ENCODE peak calls at places on chromosomes 16 and 17, in ten cellular contexts. R is B cell; E is adrenal gland; Z is activated CD8-positive, alpha-beta T cell treated with anti-CD3 and anti-CD28 coated beads for 36 hours; X is mammary epithelial cell; L is MCF 10A; P is right lobe of liver; Q is neural crest cell; C is foreskin fibroblast; K is fibroblast of lung. V is an unnamed sample.

GRCh38 chr17:34892864-34893263 is 68.4 kb downstream of the CCT6B start:
- DNase-seq in R (no peak), E (no peak), Z (peak; percentile 19), X (no peak), L (no peak), P (no peak), Q (peak; percentile 39), C (peak; percentile 11), K (no peak), V (no peak)

GRCh38 chr17:35612924-35613521 is 25.9 kb downstream of the AP2B1 start:
- DNase-seq in R (peak; percentile 41), E (peak; percentile 72), Z (peak; percentile 70), X (peak; percentile 20), L (peak; percentile 36), P (peak; percentile 37), Q (peak; percentile 48), C (peak; percentile 79), K (peak; percentile 76), V (peak; percentile 54)

GRCh38 chr17:47184671-47185070 is 4.4 kb downstream of the CDC27 start:
- DNase-seq in R (no peak), E (no peak), Z (no peak), X (no peak), L (no peak), P (no peak), Q (no peak), C (peak; percentile 48), K (peak; percentile 15), V (no peak)

GRCh38 chr16:50940275-50940854 is 198.5 kb downstream of the CYLD start:
- DNase-seq in R (no peak), E (no peak), Z (no peak), X (no peak), L (peak; percentile 70), P (no peak), Q (no peak), C (no peak), K (no peak), V (no peak)

GRCh38 chr16:21626659-21627277 is 25.6 kb downstream of the IGSF6 start:
- DNase-seq in R (no peak), E (no peak), Z (peak; percentile 45), X (peak; percentile 68), L (peak; percentile 90), P (no peak), Q (no peak), C (peak; percentile 97), K (peak; percentile 77), V (no peak)

GRCh38 chr17:42484304-42484703 is 25.6 kb downstream of the ATP6V0A1 start:
- DNase-seq in R (no peak), E (no peak), Z (peak; percentile 94), X (no peak), L (no peak), P (no peak), Q (no peak), C (no peak), K (no peak), V (peak; percentile 83)

GRCh38 chr17:27550974-27551505 is 79.9 kb upstream of the LGALS9 start:
- DNase-seq in R (no peak), E (no peak), Z (no peak), X (no peak), L (no peak), P (no peak), Q (no peak), C (no peak), K (no peak), V (no peak)

GRCh38 chr16:56360117-56361008 is 65.0 kb downstream of the AMFR start:
- DNase-seq in R (no peak), E (peak; percentile 43), Z (no peak), X (no peak), L (no peak), P (no peak), Q (no peak), C (no peak), K (no peak), V (no peak)

GRCh38 chr16:1619976-1620375 is 7.8 kb downstream of the CRAMP1 start:
- DNase-seq in R (no peak), E (no peak), Z (no peak), X (no peak), L (no peak), P (no peak), Q (no peak), C (no peak), K (no peak), V (no peak)

GRCh38 chr16:31325171-31325570 is 29.8 kb upstream of the ITGAX start:
- DNase-seq in R (no peak), E (no peak), Z (no peak), X (no peak), L (no peak), P (no peak), Q (no peak), C (no peak), K (no peak), V (no peak)

GRCh38 chr16:29198231-29198630 is 208.3 kb downstream of the NPIPB11 start:
- DNase-seq in R (no peak), E (peak; percentile 5), Z (no peak), X (no peak), L (no peak), P (no peak), Q (no peak), C (no peak), K (no peak), V (no peak)

DNA sequence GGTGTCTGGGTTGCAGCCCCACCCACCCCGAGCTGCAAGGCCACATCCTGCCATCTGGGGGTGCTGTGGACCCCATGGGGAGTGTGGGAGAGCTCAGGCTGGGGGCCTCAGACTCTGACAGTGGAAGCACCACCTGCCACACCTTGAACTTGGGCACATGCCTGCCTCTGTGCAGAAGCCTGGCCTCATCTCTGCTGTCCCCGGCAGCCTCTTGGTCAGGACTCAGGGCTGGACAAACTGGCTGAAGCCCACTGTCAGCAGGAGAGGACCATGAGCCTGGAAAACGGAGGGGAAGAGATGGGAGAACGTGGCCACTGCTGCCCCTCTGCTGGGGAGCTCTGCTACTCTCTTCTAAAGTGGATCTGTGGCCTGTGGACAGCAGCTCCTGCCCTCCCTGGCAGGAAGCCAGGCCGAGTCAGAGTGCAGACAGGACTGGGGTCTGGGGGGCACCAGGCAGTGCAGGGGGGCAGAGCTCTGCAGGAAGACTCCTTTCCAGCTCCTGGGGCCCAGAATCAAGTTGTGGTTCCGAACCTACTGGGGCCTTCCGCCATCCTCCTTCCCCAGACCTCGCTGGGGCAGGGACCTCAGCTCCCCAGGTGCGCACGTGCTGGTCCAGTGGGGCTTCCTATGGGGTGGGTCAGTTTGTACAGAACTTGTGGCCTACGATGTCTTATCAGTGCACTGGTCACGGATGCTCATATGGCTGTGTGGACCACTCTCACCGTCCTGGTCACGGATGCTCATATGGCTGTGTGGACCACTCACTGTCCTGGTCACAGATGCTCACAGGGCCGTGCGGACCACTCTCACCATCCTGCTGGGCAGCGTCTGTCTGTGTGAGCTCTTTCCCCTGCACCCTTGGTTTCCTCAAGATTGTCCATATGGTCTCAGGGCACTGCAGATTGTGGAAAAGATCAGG is 207.7 kb downstream of the LAT start:
- DNase-seq in R (no peak), E (peak; percentile 21), Z (peak; percentile 22), X (no peak), L (no peak), P (no peak), Q (no peak), C (no peak), K (no peak), V (no peak)
- TF ChIP-seq CTCF in R (peak; percentile 18), E (no peak), Z (no peak), X (no peak), L (no peak), P (no peak), Q (no peak), C (no peak), K (no peak), V (peak; percentile 7)

GRCh38 chr16:88309174-88309904 is 73.4 kb upstream of the ZNF469 start:
- DNase-seq in R (peak; percentile 35), E (no peak), Z (no peak), X (no peak), L (no peak), P (peak; percentile 3), Q (no peak), C (no peak), K (no peak), V (no peak)

GRCh38 chr16:88306860-88307545 is 75.8 kb upstream of the ZNF469 start:
- DNase-seq in R (peak; percentile 35), E (peak; percentile 80), Z (no peak), X (peak; percentile 68), L (peak; percentile 61), P (peak; percentile 15), Q (no peak), C (peak; percentile 96), K (peak; percentile 93), V (no peak)

GRCh38 chr16:88306411-88306810 is 76.3 kb upstream of the ZNF469 start:
- DNase-seq in R (peak; percentile 5), E (no peak), Z (no peak), X (no peak), L (no peak), P (peak; percentile 8), Q (no peak), C (no peak), K (no peak), V (no peak)

GRCh38 chr16:88309905-88310259 is 72.9 kb upstream of the ZNF469 start:
- DNase-seq in R (peak; percentile 44), E (no peak), Z (no peak), X (no peak), L (no peak), P (no peak), Q (no peak), C (no peak), K (no peak), V (no peak)

DNA sequence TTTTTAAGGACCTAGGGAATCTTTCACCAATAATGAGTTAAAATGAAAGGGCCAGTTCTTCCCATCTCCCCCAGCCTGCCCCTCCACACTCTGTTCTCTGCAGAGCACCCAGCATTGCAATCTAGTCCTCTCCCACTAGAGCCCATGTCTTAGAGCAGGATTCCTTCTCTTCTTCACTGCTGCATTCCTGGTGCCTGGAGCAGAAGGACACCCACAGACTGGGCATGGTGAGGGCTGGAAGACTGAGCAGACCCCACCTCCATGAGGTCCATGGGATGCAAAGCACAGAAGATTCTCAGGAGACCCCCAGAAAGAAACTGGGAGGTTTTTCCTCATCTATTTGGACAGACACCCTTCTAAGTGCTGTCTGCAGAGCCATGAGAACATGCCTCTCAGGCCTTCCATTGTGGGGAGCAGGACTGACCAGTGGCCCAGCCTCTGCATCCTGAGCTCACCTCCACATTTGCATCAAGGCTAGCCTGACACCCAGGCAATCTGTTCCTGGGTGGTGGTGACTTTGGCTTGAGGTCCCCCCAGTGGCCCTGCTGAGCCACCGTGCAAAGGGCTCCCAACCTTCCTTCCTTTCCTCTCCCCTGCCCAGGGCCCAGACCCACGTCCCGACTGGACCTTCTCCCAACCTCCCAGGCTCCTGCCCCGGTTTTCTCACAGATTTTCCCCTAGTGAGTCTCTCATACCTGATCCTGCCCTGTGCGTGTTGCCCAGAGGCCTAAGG is 74.2 kb upstream of the ZNF469 start:
- DNase-seq in R (no peak), E (no peak), Z (no peak), X (no peak), L (no peak), P (no peak), Q (no peak), C (no peak), K (no peak), V (no peak)
- TF ChIP-seq CTCF in R (no peak), E (no peak), Z (no peak), X (no peak), L (no peak), P (no peak), Q (no peak), C (no peak), K (no peak), V (no peak)

GRCh38 chr17:38702900-38703741 is 2.0 kb upstream of the MLLT6 start:
- DNase-seq in R (no peak), E (no peak), Z (peak; percentile 50), X (no peak), L (peak; percentile 36), P (peak; percentile 54), Q (peak; percentile 15), C (no peak), K (no peak), V (peak; percentile 54)
- TF ChIP-seq CTCF in R (no peak), E (no peak), Z (no peak), X (no peak), L (no peak), P (no peak), Q (no peak), C (no peak), K (no peak), V (no peak)

GRCh38 chr17:63116228-63116627 is 150.2 kb downstream of the TANC2 start:
- DNase-seq in R (no peak), E (no peak), Z (no peak), X (no peak), L (peak; percentile 26), P (no peak), Q (no peak), C (no peak), K (no peak), V (no peak)
- TF ChIP-seq CTCF in R (no peak), E (no peak), Z (no peak), X (peak; percentile 3), L (no peak), P (no peak), Q (peak; percentile 23), C (no peak), K (no peak), V (no peak)